ENCODE peak calls at places on chromosomes 12 and 14, in ten cellular contexts. F, W, Y, B, C, J, P, T, R and D are unnamed samples.

GRCh38 chr12:103626498-103626897 is 39.4 kb downstream of the STAB2 start:
- DNase-seq in P (peak), W (peak), J (peak), B (peak), F (no peak), C (no peak), R (no peak), T (peak), Y (no peak), D (no peak)

GRCh38 chr12:42320796-42321195 is 5.1 kb downstream of the ZCRB1 start:
- DNase-seq in B (no peak), Y (no peak), T (no peak), C (no peak), J (no peak), P (no peak), F (no peak), R (no peak), W (no peak), D (no peak)

GRCh38 chr12:116999066-116999465 is 88.3 kb downstream of the FBXW8 start:
- DNase-seq in Y (no peak), C (no peak), P (no peak), J (no peak), W (no peak), F (no peak), T (no peak), B (no peak), R (no peak), D (no peak)

GRCh38 chr14:64763801-64764511 is 59.7 kb downstream of the PLEKHG3 start:
- DNase-seq in W (no peak), F (peak), P (peak), T (peak), B (no peak), J (peak), C (no peak), Y (peak), R (no peak), D (no peak)

GRCh38 chr12:108668532-108668931 is 34.8 kb upstream of the SELPLG start:
- DNase-seq in J (peak), P (no peak), F (no peak), C (no peak), R (no peak), W (no peak), T (no peak), Y (no peak), B (no peak), D (no peak)

GRCh38 chr14:101380940-101381339 is 180.4 kb upstream of the DIO3 start:
- DNase-seq in W (no peak), B (no peak), F (no peak), C (no peak), Y (no peak), J (no peak), P (no peak), T (no peak), R (no peak), D (no peak)

GRCh38 chr12:64098709-64099354 is 123.3 kb downstream of the KICS2 start:
- DNase-seq in Y (no peak), W (no peak), R (no peak), B (no peak), J (peak), T (no peak), F (no peak), C (no peak), P (no peak), D (no peak)

GRCh38 chr14:73452341-73453191 is 5.8 kb downstream of the NUMB start:
- DNase-seq in T (no peak), F (no peak), Y (no peak), R (no peak), B (no peak), W (no peak), J (peak), P (no peak), C (no peak), D (no peak)

GRCh38 chr12:93229494-93230310 is 148.0 kb upstream of the NUDT4 start:
- DNase-seq in W (no peak), T (peak), R (no peak), Y (no peak), P (peak), C (no peak), F (no peak), J (peak), B (no peak), D (no peak)

GRCh38 chr12:100826323-100826722 is 31.7 kb downstream of the ANO4 start:
- DNase-seq in J (peak), T (peak), Y (no peak), B (peak), P (no peak), R (no peak), F (no peak), W (peak), C (no peak), D (no peak)

GRCh38 chr12:128009108-128009507 is 257.9 kb upstream of the TMEM132C start:
- DNase-seq in C (no peak), F (no peak), B (no peak), P (no peak), W (no peak), T (no peak), J (no peak), Y (no peak), R (no peak), D (no peak)

GRCh38 chr14:54200726-54201125 is 196.1 kb upstream of the CDKN3 start:
- DNase-seq in B (no peak), W (no peak), F (no peak), C (no peak), R (no peak), P (peak), T (no peak), J (no peak), Y (no peak), D (no peak)